ENCODE peak calls at places on chromosomes 4 and X, in six cellular contexts. L is GM12878, W is HCT116, Q is spleen, Y is K562, J is vagina. B is an unnamed sample.
A peak's percentile ranks its signal among the peaks of the same experiment; 100 is the strongest.

GRCh38 chr4:26175016-26175786 is 145.6 kb upstream of the RBPJ start:
- DNase-seq in J (no peak), Q (no peak), W (no peak), Y (no peak), L (peak; percentile 53), B (no peak)

GRCh38 chrX:69257504-69258127 is 92.4 kb upstream of the PJA1 start:
- DNase-seq in L (no peak), Y (no peak), Q (no peak), J (no peak), W (no peak), B (no peak)

GRCh38 chr4:121126449-121127006 is 37.6 kb downstream of the TNIP3 start:
- DNase-seq in L (no peak), W (no peak), Q (no peak), Y (no peak), J (no peak), B (no peak)

GRCh38 chr4:76954489-76954888 is 4.9 kb downstream of the SEPTIN11 start:
- DNase-seq in Q (no peak), W (no peak), Y (no peak), J (no peak), L (no peak), B (no peak)

GRCh38 chrX:140709421-140709846 is at the start of gene LINC00632:
- DNase-seq in Q (no peak), W (no peak), Y (no peak), J (no peak), L (no peak), B (no peak)

GRCh38 chrX:154732421-154733071 is 18.3 kb downstream of the GAB3 start:
- DNase-seq in J (no peak), Y (no peak), L (no peak), W (no peak), Q (no peak), B (no peak)

GRCh38 chrX:72169008-72169728 is 12.4 kb upstream of the PIN4 start:
- DNase-seq in W (no peak), Q (no peak), L (no peak), J (no peak), Y (peak; percentile 16), B (no peak)

GRCh38 chr4:47334597-47335185 is 128.8 kb downstream of the COMMD8 start:
- DNase-seq in J (no peak), Q (no peak), W (no peak), L (no peak), Y (no peak), B (no peak)

GRCh38 chrX:3504916-3505315 is 158.5 kb upstream of the MXRA5 start:
- DNase-seq in Y (no peak), W (no peak), L (no peak), Q (no peak), J (no peak), B (no peak)

GRCh38 chrX:44903107-44903506 is 30.1 kb downstream of the KDM6A start:
- DNase-seq in W (peak; percentile 33), L (no peak), Q (no peak), Y (peak; percentile 71), J (no peak), B (no peak)

GRCh38 chrX:9471571-9471985 is 6.7 kb downstream of the TBL1X start:
- DNase-seq in Q (no peak), J (no peak), W (no peak), Y (no peak), L (no peak), B (no peak)

GRCh38 chrX:72057844-72058243 is 73.9 kb downstream of the RTL5 start:
- DNase-seq in L (no peak), Y (no peak), J (no peak), W (no peak), Q (no peak), B (no peak)

GRCh38 chrX:6685489-6685888 is 150.6 kb upstream of the VCX3A start:
- DNase-seq in L (no peak), Q (no peak), W (no peak), J (no peak), Y (no peak), B (no peak)

GRCh38 chrX:5341902-5342301 is 886.8 kb downstream of the NLGN4X start:
- DNase-seq in W (no peak), Q (no peak), Y (no peak), L (no peak), J (no peak), B (no peak)

GRCh38 chrX:17376381-17377046 is 1.5 kb downstream of the NHS start:
- DNase-seq in L (no peak), W (no peak), J (no peak), Q (peak; percentile 72), Y (no peak), B (peak; percentile 63)

GRCh38 chrX:68703369-68703768 is 55.9 kb downstream of the STARD8 start:
- DNase-seq in J (no peak), W (no peak), L (no peak), Q (no peak), Y (no peak), B (no peak)

GRCh38 chr4:102500371-102501175 is 586 bp upstream of the NFKB1 start:
- DNase-seq in W (no peak), Y (peak; percentile 37), Q (peak; percentile 91), L (no peak), J (no peak), B (peak; percentile 80)

GRCh38 chrX:20487227-20487626 is 220.5 kb upstream of the RPS6KA3 start:
- DNase-seq in L (no peak), Q (no peak), Y (no peak), J (no peak), W (peak; percentile 1), B (no peak)

GRCh38 chr4:33060873-33061542 is 2340.8 kb downstream of the PCDH7 start:
- DNase-seq in Y (peak; percentile 9), W (peak; percentile 68), Q (no peak), L (no peak), J (no peak), B (no peak)

GRCh38 chr4:108166441-108167315 is 2.1 kb downstream of the LEF1 start:
- DNase-seq in W (no peak), J (no peak), Q (peak; percentile 81), L (no peak), Y (peak; percentile 83), B (no peak)

GRCh38 chrX:23334871-23335599 is 386 bp downstream of the PTCHD1 start:
- DNase-seq in L (no peak), W (no peak), Q (no peak), Y (no peak), J (no peak), B (no peak)

GRCh38 chr4:7907142-7907541 is 32.5 kb downstream of the AFAP1 start:
- DNase-seq in Q (no peak), Y (no peak), J (no peak), W (no peak), L (no peak), B (no peak)
- H3K4me1 ChIP-seq in Q (peaks cover 3% of the 10 kb centered on the region), Y (no peaks in the 10 kb centered on the region), J (peaks cover 93% of the 10 kb centered on the region), W (peaks cover 6% of the 10 kb centered on the region), L (no peaks in the 10 kb centered on the region), B (peaks cover 59% of the 10 kb centered on the region)

GRCh38 chrX:46730765-46731164 is 28.2 kb downstream of the SLC9A7 start:
- DNase-seq in W (no peak), J (no peak), Q (no peak), L (no peak), Y (no peak), B (no peak)
- TF ChIP-seq POLR2AphosphoS5 in W (no peak), J (no peak), Q (no peak), L (no peak), Y (no peak), B (no peak)

DNA sequence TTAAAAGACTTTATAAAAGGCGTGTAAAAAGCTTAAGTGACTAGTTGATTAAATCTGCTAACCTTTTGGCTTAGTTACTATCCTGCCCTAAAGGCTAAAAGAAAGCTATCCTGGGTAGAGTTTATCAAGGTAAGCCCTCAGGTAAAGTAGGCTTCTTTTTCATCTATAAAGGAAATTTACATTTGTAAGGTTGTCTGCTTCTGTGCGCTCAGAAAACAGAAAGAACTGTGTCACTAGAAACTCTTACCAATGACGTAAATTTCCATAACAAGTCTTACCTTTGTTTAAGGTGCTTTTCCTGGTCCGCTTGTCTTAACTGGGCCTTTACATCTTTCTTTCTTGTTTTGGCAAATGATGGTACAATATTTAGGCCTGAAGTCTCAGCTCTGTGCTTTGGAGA is 37.7 kb upstream of the FGF2 start:
- DNase-seq in L (no peak), Q (no peak), J (no peak), W (no peak), Y (no peak), B (no peak)
- H3K4me1 ChIP-seq in L (no peaks in the 10 kb centered on the region), Q (no peaks in the 10 kb centered on the region), J (peaks cover under 1% of the 10 kb centered on the region), W (peaks cover 34% of the 10 kb centered on the region), Y (no peaks in the 10 kb centered on the region), B (peaks cover 5% of the 10 kb centered on the region)

GRCh38 chr4:141021397-141022194 is 111.7 kb downstream of the RNF150 start:
- DNase-seq in Y (no peak), J (no peak), L (no peak), W (no peak), Q (no peak), B (no peak)

GRCh38 chr4:141028024-141028529 is 105.2 kb downstream of the RNF150 start:
- DNase-seq in Q (no peak), W (no peak), J (no peak), L (no peak), Y (no peak), B (no peak)

GRCh38 chr4:141022221-141022760 is 111.0 kb downstream of the RNF150 start:
- DNase-seq in J (no peak), L (no peak), W (no peak), Y (no peak), Q (no peak), B (no peak)

GRCh38 chr4:141023051-141023450 is 110.2 kb downstream of the RNF150 start:
- DNase-seq in Y (no peak), J (no peak), W (no peak), L (no peak), Q (no peak), B (no peak)

DNA sequence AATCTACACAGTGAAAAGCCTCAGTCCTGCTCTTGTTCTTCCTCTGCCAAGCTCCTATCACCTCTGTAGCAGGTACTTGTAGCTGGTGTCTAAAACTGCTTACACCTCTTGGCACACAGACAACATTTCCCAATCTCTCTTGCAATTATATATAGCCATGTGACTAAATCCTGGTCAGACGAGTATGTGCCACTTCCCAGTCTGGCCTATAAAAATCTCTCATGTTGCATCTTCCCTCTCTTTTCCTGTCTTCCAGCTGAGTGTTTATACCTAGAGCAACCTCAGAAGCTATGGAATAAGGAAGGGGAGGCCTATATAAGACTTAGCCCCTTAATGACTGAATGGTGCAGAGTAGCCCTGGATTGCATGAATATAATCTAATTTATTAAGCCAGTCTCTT is 105.8 kb downstream of the RNF150 start:
- DNase-seq in J (no peak), Y (no peak), W (no peak), L (no peak), Q (no peak), B (no peak)
- TF ChIP-seq POLR2AphosphoS5 in J (peak; percentile 73), Y (no peak), W (no peak), L (no peak), Q (no peak), B (no peak)

DNA sequence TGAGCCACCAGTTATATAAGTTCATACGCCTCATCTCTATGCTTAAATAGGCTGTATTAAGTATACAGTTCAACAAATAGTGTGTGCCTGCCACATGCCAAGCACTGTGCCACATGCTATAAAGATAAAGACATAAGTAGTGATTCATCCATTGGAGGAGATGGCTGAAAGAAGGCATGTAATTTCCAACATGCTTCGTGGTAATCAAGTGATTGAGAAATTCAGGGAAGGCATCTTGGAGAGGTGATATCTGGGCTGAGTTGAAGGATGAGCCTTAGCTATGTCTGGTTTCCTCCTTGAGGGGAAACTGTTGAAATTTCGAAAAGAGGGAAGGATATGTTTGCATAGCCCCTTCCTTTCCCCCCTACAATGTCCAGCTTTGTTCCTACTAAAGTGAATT is 96.5 kb downstream of the ARHGAP10 start:
- DNase-seq in L (no peak), Q (no peak), Y (no peak), J (no peak), W (no peak), B (no peak)
- H3K4me1 ChIP-seq in L (no peaks in the 10 kb centered on the region), Q (peaks cover 3% of the 10 kb centered on the region), Y (no peaks in the 10 kb centered on the region), J (peaks cover 70% of the 10 kb centered on the region), W (peaks cover 61% of the 10 kb centered on the region), B (peaks cover 74% of the 10 kb centered on the region)

B was measured in suprapubic skin.